ENCODE peak calls at places on chromosomes 11 and 22, in seven cellular contexts. S, W, Y, F, I, P and L are unnamed samples.

GRCh38 chr11:6695377-6695776 is 12.2 kb upstream of the MRPL17 start:
- DNase-seq in Y (no peak), F (no peak), P (no peak), S (no peak), I (no peak), W (peak), L (no peak)

GRCh38 chr22:20113551-20114310 is 2.2 kb upstream of the RANBP1 start:
- DNase-seq in S (no peak), F (no peak), I (no peak), P (no peak), Y (peak), W (no peak), L (no peak)

GRCh38 chr11:31641477-31642062 is 132.0 kb downstream of the ELP4 start:
- DNase-seq in W (peak), S (peak), F (peak), P (no peak), I (no peak), Y (no peak), L (no peak)

GRCh38 chr22:20438678-20439492 is 1.3 kb upstream of the SCARF2 start:
- DNase-seq in P (no peak), I (no peak), F (peak), S (peak), W (no peak), Y (peak), L (no peak)

GRCh38 chr11:65053826-65054503 is 4.4 kb downstream of the NAALADL1 start:
- DNase-seq in I (no peak), S (no peak), P (no peak), W (no peak), F (no peak), Y (no peak), L (no peak)

GRCh38 chr11:43515090-43515489 is 156.4 kb downstream of the TTC17 start:
- DNase-seq in I (no peak), P (no peak), F (peak), W (no peak), Y (no peak), S (peak), L (no peak)

GRCh38 chr22:45972091-45972867 is 4.7 kb downstream of the WNT7B start:
- DNase-seq in P (no peak), I (no peak), W (no peak), F (no peak), S (no peak), Y (no peak), L (no peak)

GRCh38 chr11:73072935-73073481 is 69.1 kb downstream of the FCHSD2 start:
- DNase-seq in W (peak), P (no peak), I (no peak), F (peak), Y (no peak), S (no peak), L (no peak)

GRCh38 chr22:47204002-47204979 is 441.8 kb downstream of the TBC1D22A start:
- DNase-seq in F (no peak), P (no peak), W (no peak), I (no peak), Y (peak), S (no peak), L (no peak)

GRCh38 chr22:46373166-46373565 is 37.7 kb downstream of the TRMU start:
- DNase-seq in W (no peak), F (no peak), Y (no peak), S (no peak), I (no peak), P (no peak), L (no peak)

GRCh38 chr11:19605500-19606371 is 106.9 kb upstream of the NAV2 start:
- DNase-seq in Y (no peak), F (no peak), P (peak), W (peak), I (no peak), S (no peak), L (no peak)

GRCh38 chr22:32480238-32480637 is 5.6 kb downstream of the FBXO7 start:
- DNase-seq in P (no peak), F (no peak), S (no peak), I (no peak), W (no peak), Y (no peak), L (no peak)

GRCh38 chr11:20360650-20361049 is 2.9 kb upstream of the HTATIP2 start:
- DNase-seq in F (peak), S (no peak), P (no peak), I (no peak), Y (peak), W (peak), L (no peak)

GRCh38 chr11:126528075-126528474 is 172.6 kb downstream of the ST3GAL4 start:
- DNase-seq in S (no peak), Y (peak), W (no peak), F (no peak), P (no peak), I (no peak), L (no peak)

GRCh38 chr11:24046731-24047130 is 450.1 kb upstream of the LUZP2 start:
- DNase-seq in P (no peak), S (no peak), I (no peak), Y (no peak), W (peak), F (no peak), L (no peak)

GRCh38 chr11:43802509-43802908 is 78.1 kb upstream of the ALKBH3 start:
- DNase-seq in W (peak), I (no peak), P (no peak), F (no peak), S (peak), Y (no peak), L (no peak)

GRCh38 chr11:78656327-78656726 is 81.7 kb upstream of the NARS2 start:
- DNase-seq in S (no peak), P (no peak), I (no peak), F (no peak), W (no peak), Y (no peak), L (no peak)

GRCh38 chr22:46977656-46978343 is 215.3 kb downstream of the TBC1D22A start:
- DNase-seq in I (no peak), P (no peak), Y (no peak), S (no peak), F (no peak), W (no peak), L (no peak)

GRCh38 chr22:50271519-50271970 is 1.4 kb upstream of the MAPK11 start:
- DNase-seq in I (no peak), F (peak), W (peak), S (peak), P (peak), Y (peak), L (peak)

GRCh38 chr11:7642747-7643146 is 30.6 kb downstream of the CYB5R2 start:
- DNase-seq in Y (no peak), W (no peak), I (no peak), P (no peak), S (no peak), F (no peak), L (no peak)

GRCh38 chr11:57356179-57356757 is 18.1 kb downstream of the P2RX3 start:
- DNase-seq in Y (no peak), I (no peak), P (no peak), F (no peak), S (no peak), W (no peak), L (no peak)

GRCh38 chr22:19942071-19942885 is 660 bp upstream of the TXNRD2 start:
- DNase-seq in W (peak), S (peak), F (peak), I (peak), Y (no peak), P (no peak), L (no peak)

GRCh38 chr11:63670077-63670737 is 969 bp downstream of the ATL3 start:
- DNase-seq in I (peak), W (peak), F (no peak), P (no peak), S (no peak), Y (no peak), L (no peak)

GRCh38 chr11:8098879-8099278 is 17.9 kb downstream of the TUB start:
- DNase-seq in F (no peak), W (peak), I (peak), P (no peak), Y (peak), S (no peak), L (no peak)

GRCh38 chr22:36899498-36899897 is 13.9 kb upstream of the CSF2RB start:
- DNase-seq in F (no peak), S (no peak), Y (no peak), W (no peak), I (no peak), P (no peak), L (no peak)

DNA sequence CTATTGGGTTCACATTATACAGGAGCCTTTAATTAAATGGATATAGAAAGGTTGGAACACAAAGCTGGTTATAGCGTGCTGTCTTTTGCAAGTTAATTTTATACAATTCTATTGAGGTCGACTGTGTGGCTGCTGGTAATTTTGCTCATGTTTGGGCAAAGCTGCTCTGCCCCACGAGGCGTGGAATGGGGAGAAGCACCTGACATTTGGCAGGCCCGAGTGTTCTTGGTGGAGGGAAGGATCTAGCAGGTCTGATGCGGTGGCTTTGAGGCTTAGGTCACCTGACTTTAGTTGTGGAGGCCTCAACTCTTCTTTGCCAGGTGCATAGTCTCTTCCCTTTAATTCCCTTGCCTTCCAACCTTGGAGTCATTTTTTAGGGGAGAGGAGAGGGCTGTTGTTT is 97.3 kb downstream of the ZBTB16 start:
- DNase-seq in I (no peak), S (no peak), P (no peak), Y (no peak), F (no peak), W (no peak), L (no peak)
- H3K27ac ChIP-seq in I (peak), S (no peak), P (peak), Y (peak), F (no peak), W (no peak), L (peak)

GRCh38 chr11:86742436-86742805 is 57.9 kb upstream of the PRSS23 start:
- DNase-seq in W (no peak), I (no peak), Y (no peak), F (peak), S (no peak), P (no peak), L (no peak)

GRCh38 chr11:86738615-86739014 is 61.7 kb upstream of the PRSS23 start:
- DNase-seq in P (no peak), S (peak), I (no peak), F (no peak), Y (no peak), W (no peak), L (no peak)

GRCh38 chr11:86741489-86742435 is 58.6 kb upstream of the PRSS23 start:
- DNase-seq in Y (no peak), S (no peak), W (peak), I (no peak), P (no peak), F (peak), L (no peak)

GRCh38 chr11:86743223-86744118 is 56.9 kb upstream of the PRSS23 start:
- DNase-seq in P (peak), S (peak), W (peak), Y (no peak), F (peak), I (peak), L (peak)

GRCh38 chr11:86740628-86741488 is 59.5 kb upstream of the PRSS23 start:
- DNase-seq in W (peak), I (peak), P (peak), Y (no peak), S (peak), F (peak), L (no peak)
- H3K27ac ChIP-seq in W (peak), I (peak), P (no peak), Y (peak), S (peak), F (peak), L (peak)

GRCh38 chr11:121550247-121551132 is 97.7 kb upstream of the SORL1-AS1 start:
- DNase-seq in Y (no peak), I (no peak), P (no peak), F (no peak), W (peak), S (no peak), L (no peak)
- H3K27ac ChIP-seq in Y (no peak), I (no peak), P (peak), F (no peak), W (no peak), S (no peak), L (no peak)

GRCh38 chr11:70087446-70088167 is 9.5 kb downstream of the ANO1 start:
- DNase-seq in P (no peak), F (no peak), S (no peak), I (no peak), Y (no peak), W (no peak), L (no peak)

GRCh38 chr11:70090989-70091388 is 12.9 kb downstream of the ANO1 start:
- DNase-seq in I (no peak), P (no peak), F (no peak), W (peak), S (no peak), Y (no peak), L (no peak)

GRCh38 chr11:70089631-70090030 is 11.5 kb downstream of the ANO1 start:
- DNase-seq in Y (no peak), F (no peak), P (no peak), W (no peak), I (no peak), S (no peak), L (no peak)

GRCh38 chr11:70085815-70086769 is 8.0 kb downstream of the ANO1 start:
- DNase-seq in W (peak), F (no peak), P (no peak), S (no peak), Y (no peak), I (no peak), L (no peak)

DNA sequence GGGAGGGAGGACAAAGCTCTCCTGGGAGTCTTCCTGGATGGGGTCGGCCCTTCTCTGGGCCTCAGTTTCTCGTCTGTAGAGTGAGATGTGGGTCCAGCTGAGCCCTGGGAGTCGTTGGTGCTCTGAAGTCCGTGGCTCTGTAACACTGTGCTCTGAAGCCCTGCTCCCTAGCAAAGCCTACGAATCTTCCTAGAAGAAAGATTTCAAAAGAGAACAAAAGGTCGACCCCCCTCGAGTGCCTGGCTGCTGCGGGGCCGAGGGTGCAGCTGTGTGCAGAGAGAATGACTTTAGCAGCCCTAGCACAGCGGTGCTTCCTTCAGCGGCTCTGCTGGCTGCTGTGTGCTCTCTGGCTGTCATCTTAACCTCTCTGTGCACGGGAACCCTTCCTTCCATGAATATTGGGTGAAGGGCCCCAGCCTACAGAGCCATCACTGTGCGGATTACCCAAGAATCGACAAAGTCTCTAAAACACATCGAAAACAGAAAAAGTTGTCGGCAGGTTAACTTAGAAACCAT is 10.7 kb downstream of the ANO1 start:
- DNase-seq in F (no peak), W (no peak), S (no peak), Y (no peak), P (no peak), I (no peak), L (no peak)
- H3K27ac ChIP-seq in F (no peak), W (no peak), S (no peak), Y (no peak), P (no peak), I (no peak), L (no peak)

GRCh38 chr11:128409476-128409875 is 177.9 kb downstream of the ETS1 start:
- DNase-seq in W (peak), I (no peak), F (no peak), S (no peak), P (no peak), Y (no peak), L (no peak)

GRCh38 chr11:128405693-128406364 is 181.5 kb downstream of the ETS1 start:
- DNase-seq in I (no peak), Y (no peak), S (no peak), P (no peak), W (no peak), F (no peak), L (no peak)

GRCh38 chr11:128406365-128406706 is 181.0 kb downstream of the ETS1 start:
- DNase-seq in I (no peak), F (no peak), P (no peak), W (no peak), Y (no peak), S (no peak), L (no peak)

GRCh38 chr11:128411149-128411548 is 176.2 kb downstream of the ETS1 start:
- DNase-seq in P (no peak), Y (no peak), W (no peak), F (no peak), I (no peak), S (no peak), L (no peak)

GRCh38 chr11:128407962-128408361 is 179.4 kb downstream of the ETS1 start:
- DNase-seq in P (no peak), F (no peak), Y (no peak), I (no peak), S (no peak), W (peak), L (no peak)
- H3K27ac ChIP-seq in P (no peak), F (no peak), Y (no peak), I (no peak), S (no peak), W (no peak), L (no peak)

GRCh38 chr11:33867566-33867965 is 24.3 kb downstream of the LMO2 start:
- DNase-seq in P (no peak), F (no peak), I (no peak), W (no peak), Y (no peak), S (no peak), L (no peak)
- H3K27ac ChIP-seq in P (peak), F (no peak), I (no peak), W (no peak), Y (peak), S (peak), L (peak)